ENCODE peak calls at places on chromosome 3, in four cellular contexts. P is HepG2, S is GM12878, N is H1. W is an unnamed sample.
A peak's percentile ranks its signal among the peaks of the same experiment; 100 is the strongest.

GRCh38 chr3:191961036-191961435 is 500.1 kb downstream of the PYDC2 start:
- DNase-seq in S (no peak), N (no peak), P (no peak), W (no peak)

GRCh38 chr3:122609798-122610559 is 32.5 kb downstream of the PARP15 start:
- DNase-seq in N (no peak), P (no peak), S (peak; percentile 98), W (no peak)

GRCh38 chr3:125128861-125129501 is 73.2 kb upstream of the HEG1 start:
- DNase-seq in N (no peak), P (peak; percentile 16), S (no peak), W (no peak)

GRCh38 chr3:124351430-124352142 is 359.7 kb upstream of the ROPN1 start:
- DNase-seq in N (no peak), P (peak; percentile 39), S (no peak), W (peak; percentile 18)

GRCh38 chr3:14623569-14624051 is 28.0 kb upstream of the CCDC174 start:
- DNase-seq in P (no peak), S (no peak), N (no peak), W (no peak)

GRCh38 chr3:13161771-13162535 is 88.7 kb upstream of the IQSEC1 start:
- DNase-seq in S (no peak), N (no peak), P (no peak), W (no peak)

GRCh38 chr3:62128028-62128427 is 245.3 kb downstream of the FEZF2 start:
- DNase-seq in P (no peak), N (no peak), S (no peak), W (no peak)

GRCh38 chr3:110420158-110420641 is 651.4 kb upstream of the NECTIN3 start:
- DNase-seq in P (no peak), N (no peak), S (no peak), W (no peak)

GRCh38 chr3:41581700-41582099 is 380.2 kb downstream of the ULK4 start:
- DNase-seq in P (no peak), N (no peak), S (peak; percentile 57), W (no peak)

DNA sequence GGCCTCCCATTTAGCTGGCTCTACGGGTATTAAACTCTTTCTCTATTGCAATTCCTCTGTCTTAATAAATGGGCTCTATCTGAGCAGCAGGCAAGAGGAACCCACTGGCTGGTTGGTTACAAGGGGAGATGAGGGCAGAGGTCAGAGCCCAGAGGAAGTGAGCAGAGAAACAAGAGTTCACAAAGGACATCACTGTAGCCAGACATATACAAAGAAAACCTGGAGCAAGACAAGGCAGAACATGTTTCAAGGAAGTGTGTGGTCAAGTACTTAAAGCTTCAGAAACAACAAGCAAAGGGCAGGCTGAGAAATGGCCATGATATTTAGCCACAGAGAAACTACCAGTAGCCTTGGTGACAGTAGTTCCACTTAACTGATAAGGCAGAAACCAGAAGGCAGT is 24.3 kb downstream of the SUSD5 start:
- DNase-seq in N (no peak), S (no peak), P (no peak), W (no peak)
- TF ChIP-seq CBX5 in N (no peak), S (no peak), P (no peak), W (no peak)

DNA sequence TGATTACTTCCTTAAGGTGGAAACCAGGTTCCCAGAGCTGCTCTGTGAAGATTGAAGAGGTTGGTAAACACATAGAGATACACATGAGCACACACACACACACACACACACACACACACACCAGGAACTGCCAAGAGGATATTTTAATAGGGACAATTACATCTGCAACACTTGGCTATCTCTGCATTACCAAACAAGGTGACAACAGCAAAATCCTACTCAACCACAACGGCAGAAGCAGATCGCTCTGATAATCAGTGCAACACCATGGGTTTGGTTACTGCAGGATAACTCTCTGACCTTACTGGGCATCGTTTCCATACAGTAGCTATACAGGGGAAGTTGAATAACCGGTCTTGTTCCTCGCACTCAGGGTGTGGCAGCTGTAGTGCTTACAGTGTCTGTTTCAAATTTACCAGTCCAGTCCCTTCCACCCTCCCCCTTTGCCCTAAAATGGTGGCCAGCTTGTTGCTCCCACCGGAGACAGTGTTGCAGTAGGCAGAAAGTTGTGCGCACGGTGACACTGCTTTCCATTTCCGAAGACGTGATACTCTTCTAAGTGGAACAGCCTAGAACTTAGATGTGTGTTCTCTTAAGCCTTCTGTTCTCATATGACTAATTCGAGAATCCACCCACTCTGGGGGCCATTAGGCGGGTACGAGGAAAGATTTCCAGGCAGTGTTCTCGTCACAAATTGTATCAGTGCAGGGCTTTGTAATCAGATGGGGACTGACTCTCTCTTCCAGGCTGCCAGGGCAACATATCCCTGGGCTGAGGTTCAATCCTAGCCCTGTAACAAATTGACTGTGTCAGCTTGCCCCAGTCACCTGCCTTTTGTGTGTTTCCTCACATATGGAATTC is 176.2 kb downstream of the P3H2 start:
- DNase-seq in S (no peak), P (no peak), N (no peak), W (no peak)
- TF ChIP-seq CBX5 in S (no peak), P (no peak), N (no peak), W (no peak)

GRCh38 chr3:168088106-168088722 is 7.5 kb downstream of the GOLIM4 start:
- DNase-seq in N (no peak), S (peak; percentile 35), P (peak; percentile 62), W (peak; percentile 64)
- TF ChIP-seq CBX5 in N (no peak), S (no peak), P (no peak), W (no peak)

GRCh38 chr3:152318512-152318911 is 49.8 kb downstream of the MBNL1 start:
- DNase-seq in N (no peak), P (no peak), S (no peak), W (no peak)

GRCh38 chr3:152320201-152320617 is 51.5 kb downstream of the MBNL1 start:
- DNase-seq in S (no peak), N (no peak), P (no peak), W (peak; percentile 63)

GRCh38 chr3:152321321-152321720 is 52.6 kb downstream of the MBNL1 start:
- DNase-seq in P (no peak), N (no peak), S (no peak), W (no peak)

GRCh38 chr3:152317956-152318355 is 49.2 kb downstream of the MBNL1 start:
- DNase-seq in P (no peak), N (no peak), S (no peak), W (no peak)

GRCh38 chr3:152319256-152319655 is 50.5 kb downstream of the MBNL1 start:
- DNase-seq in P (no peak), S (no peak), N (no peak), W (peak; percentile 19)
- TF ChIP-seq CBX5 in P (no peak), S (no peak), N (no peak), W (no peak)

GRCh38 chr3:141449424-141449823 is 37.4 kb upstream of the RASA2 start:
- DNase-seq in P (no peak), N (no peak), S (no peak), W (no peak)
- TF ChIP-seq CBX5 in P (no peak), N (no peak), S (no peak), W (no peak)

W was measured in K562.